ENCODE peak calls at places on chromosome 1, in seven cellular contexts. M, U, I, K, G, E and F are unnamed samples.

GRCh38 chr1:23799570-23800395 is 771 bp downstream of the GALE start:
- DNase-seq in M (peak; percentile 56), U (peak; percentile 92), I (peak; percentile 47), K (peak; percentile 83), G (peak; percentile 69), E (peak; percentile 96), F (no peak)

GRCh38 chr1:217526636-217527035 is 104.3 kb downstream of the GPATCH2 start:
- DNase-seq in M (no peak), U (no peak), I (no peak), K (no peak), G (no peak), E (no peak), F (no peak)

GRCh38 chr1:25468037-25468436 is 37.3 kb downstream of the MACO1 start:
- DNase-seq in M (peak; percentile 64), U (no peak), I (no peak), K (peak; percentile 44), G (no peak), E (no peak), F (no peak)

GRCh38 chr1:177800386-177801058 is 169.3 kb downstream of the SEC16B start:
- DNase-seq in M (peak; percentile 35), U (no peak), I (no peak), K (peak; percentile 76), G (no peak), E (no peak), F (no peak)

GRCh38 chr1:62438163-62438562 is 1.3 kb downstream of the USP1 start:
- DNase-seq in M (no peak), U (no peak), I (no peak), K (peak; percentile 10), G (no peak), E (no peak), F (peak; percentile 23)

GRCh38 chr1:91124989-91125417 is 103.2 kb upstream of the ZNF644 start:
- DNase-seq in M (no peak), U (peak; percentile 15), I (no peak), K (no peak), G (no peak), E (no peak), F (peak; percentile 11)

GRCh38 chr1:184658033-184658432 is 96.6 kb downstream of the EDEM3 start:
- DNase-seq in M (no peak), U (no peak), I (no peak), K (no peak), G (no peak), E (no peak), F (no peak)

GRCh38 chr1:174954686-174955669 is 44.8 kb upstream of the CACYBP start:
- DNase-seq in M (no peak), U (no peak), I (no peak), K (no peak), G (no peak), E (no peak), F (no peak)

GRCh38 chr1:153661111-153661708 is 2.7 kb downstream of the SNAPIN start:
- DNase-seq in M (no peak), U (no peak), I (no peak), K (peak; percentile 82), G (no peak), E (no peak), F (peak; percentile 46)

GRCh38 chr1:116871772-116872146 is 38.0 kb upstream of the PTGFRN start:
- DNase-seq in M (no peak), U (no peak), I (no peak), K (peak; percentile 21), G (peak; percentile 71), E (no peak), F (no peak)

GRCh38 chr1:195430826-195431225 is 1177.4 kb downstream of the KCNT2 start:
- DNase-seq in M (no peak), U (no peak), I (no peak), K (no peak), G (no peak), E (no peak), F (no peak)

GRCh38 chr1:201999625-202000238 is 10.7 kb upstream of the ELF3 start:
- DNase-seq in M (peak; percentile 53), U (peak; percentile 80), I (no peak), K (peak; percentile 33), G (no peak), E (no peak), F (peak; percentile 70)

GRCh38 chr1:8412183-8412831 is 94.4 kb downstream of the SLC45A1 start:
- DNase-seq in M (peak; percentile 91), U (peak; percentile 68), I (no peak), K (peak; percentile 93), G (peak; percentile 82), E (no peak), F (peak; percentile 61)

GRCh38 chr1:199226163-199226562 is 587.3 kb downstream of the PTPRC start:
- DNase-seq in M (peak; percentile 75), U (no peak), I (no peak), K (peak; percentile 74), G (no peak), E (no peak), F (peak; percentile 88)

GRCh38 chr1:235500971-235501540 is 3.2 kb downstream of the B3GALNT2 start:
- DNase-seq in M (peak; percentile 71), U (no peak), I (no peak), K (peak; percentile 78), G (no peak), E (no peak), F (no peak)

GRCh38 chr1:4380564-4381168 is 273.7 kb upstream of the AJAP1 start:
- DNase-seq in M (no peak), U (no peak), I (no peak), K (peak; percentile 85), G (no peak), E (no peak), F (no peak)

GRCh38 chr1:166902279-166902678 is 26.2 kb upstream of the TADA1 start:
- DNase-seq in M (peak; percentile 38), U (no peak), I (no peak), K (peak; percentile 68), G (no peak), E (no peak), F (peak; percentile 31)

GRCh38 chr1:184747089-184747955 is 7.3 kb downstream of the EDEM3 start:
- DNase-seq in M (no peak), U (no peak), I (no peak), K (no peak), G (no peak), E (no peak), F (no peak)

DNA sequence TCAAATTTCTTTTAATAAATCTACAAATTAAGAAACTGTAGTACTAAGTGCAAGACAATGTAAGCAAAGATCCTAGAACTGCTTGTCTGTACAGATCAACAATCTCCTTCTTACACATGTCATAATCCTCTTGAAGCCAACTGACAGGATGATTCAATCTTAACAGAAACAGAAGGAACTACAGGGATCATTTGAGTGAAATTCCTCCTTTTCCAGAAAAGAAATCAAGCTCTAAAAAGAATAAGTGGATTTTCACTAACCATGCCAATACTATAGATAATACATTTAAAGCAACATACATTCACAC is 53.2 kb downstream of the RAB3GAP2 start:
- DNase-seq in M (peak; percentile 22), U (no peak), I (no peak), K (no peak), G (no peak), E (no peak), F (no peak)
- H3K27ac ChIP-seq in M (no peak overlapping the region), U (no peak overlapping the region), I (no peak overlapping the region), K (no peak overlapping the region), G (no peak overlapping the region), E (no peak overlapping the region), F (no peak overlapping the region)

DNA sequence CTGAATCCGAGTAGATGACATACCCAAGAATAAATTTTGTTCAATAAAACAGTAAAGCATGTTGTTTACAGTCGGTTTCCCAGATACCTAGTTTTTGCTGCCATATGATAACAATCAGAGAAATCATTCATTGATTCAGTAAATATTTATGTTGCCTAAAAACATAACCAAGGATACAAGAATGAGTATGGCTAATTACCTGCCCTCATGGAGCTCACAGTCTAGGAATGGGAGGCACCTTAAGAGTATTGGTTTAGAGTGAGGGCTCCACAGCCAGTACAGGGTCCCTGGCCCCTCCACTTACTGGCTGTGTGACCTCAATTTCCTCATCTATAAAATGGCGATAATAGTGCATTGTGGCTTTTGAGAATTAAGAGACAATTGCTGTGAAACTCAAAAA is 921 bp downstream of the ATP5PB start:
- DNase-seq in M (no peak), U (no peak), I (no peak), K (no peak), G (no peak), E (no peak), F (no peak)
- H3K27ac ChIP-seq in M (no peak overlapping the region), U (peak overlapping the region; percentile 85), I (no peak overlapping the region), K (peak overlapping the region; percentile 94), G (peak overlapping the region; percentile 79), E (no peak overlapping the region), F (peak overlapping the region; percentile 91)

GRCh38 chr1:20361805-20362381 is 71.2 kb downstream of the VWA5B1 start:
- DNase-seq in M (peak; percentile 37), U (peak; percentile 71), I (peak; percentile 78), K (peak; percentile 22), G (no peak), E (peak; percentile 70), F (peak; percentile 52)

GRCh38 chr1:20359451-20360330 is 69.0 kb downstream of the VWA5B1 start:
- DNase-seq in M (no peak), U (no peak), I (no peak), K (no peak), G (no peak), E (no peak), F (no peak)

GRCh38 chr1:20358761-20359263 is 68.1 kb downstream of the VWA5B1 start:
- DNase-seq in M (peak; percentile 61), U (peak; percentile 72), I (no peak), K (peak; percentile 61), G (no peak), E (peak; percentile 78), F (peak; percentile 11)

GRCh38 chr1:20362856-20363255 is 72.2 kb downstream of the VWA5B1 start:
- DNase-seq in M (no peak), U (no peak), I (no peak), K (no peak), G (no peak), E (no peak), F (no peak)

DNA sequence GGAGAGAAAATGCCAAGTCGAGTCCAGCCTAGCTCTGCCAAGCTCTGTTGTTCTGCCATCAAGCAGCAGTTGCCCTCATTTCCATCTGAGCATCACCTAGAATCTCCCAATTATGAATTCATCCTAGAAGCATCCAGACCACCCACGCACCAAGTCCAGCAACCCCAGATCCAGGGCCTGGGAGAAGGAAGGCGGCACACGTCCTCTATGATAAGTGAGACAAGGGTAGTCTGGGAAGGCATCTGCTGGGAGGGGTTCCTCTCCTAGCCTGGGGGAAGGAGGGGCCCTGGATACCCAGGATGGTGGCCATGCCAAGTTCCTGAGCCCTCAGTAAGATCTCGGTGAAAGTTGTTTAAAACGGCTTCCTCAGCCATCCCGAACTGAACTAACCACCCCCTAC is 70.7 kb downstream of the VWA5B1 start:
- DNase-seq in M (no peak), U (no peak), I (no peak), K (peak; percentile 41), G (no peak), E (no peak), F (no peak)
- H3K27ac ChIP-seq in M (no peak overlapping the region), U (no peak overlapping the region), I (no peak overlapping the region), K (no peak overlapping the region), G (no peak overlapping the region), E (no peak overlapping the region), F (no peak overlapping the region)

DNA sequence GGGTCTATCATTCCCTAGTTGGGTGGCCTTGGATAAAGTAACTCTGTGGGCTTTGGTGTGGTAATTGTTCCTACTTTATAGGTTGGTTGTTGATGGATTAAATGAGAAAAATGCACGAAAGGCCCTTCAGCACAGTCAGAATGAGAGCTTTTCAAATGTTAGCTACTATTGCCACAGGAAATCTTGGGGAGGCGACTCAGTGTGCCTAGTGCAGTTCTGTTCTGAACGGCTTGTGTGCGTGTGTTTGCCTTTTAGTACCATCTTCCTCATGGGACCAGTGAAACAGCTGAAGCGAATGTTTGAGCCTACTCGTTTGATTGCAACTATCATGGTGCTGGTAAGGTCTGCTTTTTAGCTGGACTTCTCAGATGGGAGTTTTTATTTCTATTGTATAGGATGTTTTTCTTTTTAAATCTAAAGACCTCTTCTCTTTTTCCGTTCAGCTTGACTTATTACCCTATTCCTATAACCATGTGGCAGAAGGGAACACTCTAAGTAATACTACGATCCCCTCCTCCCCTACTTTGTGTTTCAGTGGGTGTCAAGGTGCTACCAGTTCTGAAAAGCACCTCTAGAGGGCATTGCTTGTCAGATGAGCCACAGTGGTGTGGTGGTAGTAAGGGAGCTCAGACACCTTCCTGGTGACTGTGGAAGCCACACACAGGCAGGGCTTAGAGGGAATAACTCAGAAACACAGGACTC is 9.2 kb downstream of the SFT2D2 start:
- DNase-seq in M (peak; percentile 43), U (peak; percentile 52), I (no peak), K (peak; percentile 37), G (no peak), E (no peak), F (peak; percentile 67)
- H3K27ac ChIP-seq in M (no peak overlapping the region), U (no peak overlapping the region), I (no peak overlapping the region), K (no peak overlapping the region), G (peak overlapping the region; percentile 71), E (no peak overlapping the region), F (no peak overlapping the region)